ENCODE peak calls at places on chromosome 12, in six cellular contexts. R, G, A, T, P and C are unnamed samples.

GRCh38 chr12:89454080-89454848 is 70.3 kb downstream of the GALNT4 start:
- DNase-seq in A (no peak), R (no peak), P (no peak), G (no peak), T (no peak), C (no peak)

GRCh38 chr12:97903356-97903755 is 440.8 kb downstream of the RMST start:
- DNase-seq in P (no peak), G (no peak), T (no peak), A (no peak), R (no peak), C (no peak)

GRCh38 chr12:114655934-114656697 is 27.9 kb downstream of the TBX3 start:
- DNase-seq in A (no peak), R (peak), T (no peak), G (no peak), P (no peak), C (no peak)

GRCh38 chr12:126784328-126784921 is 1482.5 kb upstream of the TMEM132C start:
- DNase-seq in R (peak), G (no peak), T (no peak), A (peak), P (peak), C (no peak)

GRCh38 chr12:53287741-53288216 is 7.6 kb upstream of the PFDN5 start:
- DNase-seq in R (peak), T (peak), A (peak), G (peak), P (peak), C (peak)

GRCh38 chr12:96850676-96851075 is 56.4 kb upstream of the NEDD1 start:
- DNase-seq in A (no peak), T (no peak), G (no peak), P (no peak), R (no peak), C (no peak)

GRCh38 chr12:65902504-65902903 is 78.2 kb downstream of the HMGA2 start:
- DNase-seq in T (no peak), A (no peak), G (peak), P (no peak), R (no peak), C (no peak)

GRCh38 chr12:104155711-104156555 is 17.9 kb upstream of the NFYB start:
- DNase-seq in G (no peak), R (no peak), A (no peak), P (no peak), T (no peak), C (no peak)

GRCh38 chr12:116202940-116203339 is 74.6 kb downstream of the MED13L start:
- DNase-seq in P (no peak), T (no peak), R (no peak), A (no peak), G (no peak), C (no peak)

GRCh38 chr12:69154585-69155363 is 84.6 kb upstream of the CPSF6 start:
- DNase-seq in R (peak), A (peak), G (peak), P (peak), T (peak), C (peak)

GRCh38 chr12:49069507-49070346 is at the start of gene RHEBL1:
- DNase-seq in G (peak), P (peak), R (peak), T (peak), A (peak), C (peak)
- TF ChIP-seq POLR2A in G (no peak), P (peak), R (peak), T (peak), A (no peak), C (peak)

DNA sequence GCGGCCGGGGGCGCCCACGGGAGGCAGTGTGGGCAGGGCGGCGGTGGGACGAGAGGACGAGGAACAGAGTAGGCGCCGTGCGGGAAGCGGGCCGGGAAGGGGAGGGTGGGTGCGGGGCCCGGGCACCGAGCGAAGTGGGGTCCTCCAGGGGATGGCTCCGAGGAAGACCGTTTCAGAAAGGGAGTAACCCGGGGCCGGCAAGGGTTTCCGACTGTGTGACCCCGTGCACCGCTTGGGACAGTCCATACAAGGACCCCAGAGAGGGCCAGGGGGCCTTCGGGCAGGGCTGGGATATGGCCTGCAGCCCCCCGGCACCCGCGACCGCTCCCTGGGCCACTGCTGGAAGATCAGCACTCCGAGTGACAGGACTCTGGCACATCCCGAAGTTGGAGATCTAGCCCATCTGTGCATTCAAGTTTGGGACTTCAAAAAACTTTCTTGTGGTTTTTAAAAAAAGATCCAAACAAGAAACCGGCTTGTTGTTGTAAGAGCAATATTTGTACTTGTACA is 448 bp downstream of the TSPAN9 start:
- DNase-seq in R (no peak), A (peak), T (no peak), G (no peak), P (no peak), C (no peak)
- TF ChIP-seq TAF1 in R (no peak), A (no peak), T (no peak), G (no peak), P (no peak), C (no peak)

DNA sequence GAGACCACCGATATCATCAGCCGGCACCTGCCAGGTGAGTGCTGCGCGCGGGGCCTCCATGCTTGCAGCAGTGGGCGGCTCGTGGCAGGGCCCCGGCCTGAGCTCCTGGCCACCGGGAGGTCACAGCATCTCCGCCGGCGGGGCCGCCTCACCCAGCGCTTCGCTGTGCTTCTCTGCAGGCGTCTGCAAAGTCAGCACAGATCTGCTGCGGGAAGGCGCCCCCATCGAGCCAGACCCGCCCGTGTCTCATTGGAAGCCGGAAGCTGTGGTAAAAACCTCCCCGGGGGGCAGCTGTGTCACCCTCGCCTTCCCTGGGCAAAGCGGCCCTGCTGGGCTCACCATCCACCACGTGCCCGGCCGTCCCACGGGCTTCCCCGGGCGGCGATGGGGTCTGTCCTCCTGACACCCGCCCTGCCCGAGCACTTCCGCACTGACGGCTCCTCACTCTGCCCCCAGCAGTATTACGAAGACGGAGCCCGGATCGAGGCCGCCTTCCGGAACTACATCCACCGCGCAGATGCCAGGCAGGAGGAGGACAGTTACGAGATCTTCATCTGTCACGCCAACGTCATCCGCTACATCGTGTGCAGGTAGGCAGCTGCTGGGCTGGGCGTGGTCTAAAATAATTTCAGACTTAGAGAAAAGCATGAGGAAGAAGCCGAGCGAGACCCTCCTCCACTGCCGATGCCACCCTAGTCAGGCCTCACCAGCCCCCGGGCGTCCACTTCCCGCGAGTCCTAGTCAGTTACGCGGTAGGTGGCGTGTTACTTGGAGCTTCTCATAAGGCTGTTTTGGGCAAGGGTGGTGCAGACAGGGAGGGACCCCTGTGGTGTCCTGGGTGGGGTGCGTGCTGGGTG is 7.1 kb downstream of the PGAM5 start:
- DNase-seq in P (no peak), G (no peak), R (no peak), T (no peak), A (peak), C (no peak)
- TF ChIP-seq POLR2A in P (no peak), G (no peak), R (no peak), T (no peak), A (no peak), C (no peak)

DNA sequence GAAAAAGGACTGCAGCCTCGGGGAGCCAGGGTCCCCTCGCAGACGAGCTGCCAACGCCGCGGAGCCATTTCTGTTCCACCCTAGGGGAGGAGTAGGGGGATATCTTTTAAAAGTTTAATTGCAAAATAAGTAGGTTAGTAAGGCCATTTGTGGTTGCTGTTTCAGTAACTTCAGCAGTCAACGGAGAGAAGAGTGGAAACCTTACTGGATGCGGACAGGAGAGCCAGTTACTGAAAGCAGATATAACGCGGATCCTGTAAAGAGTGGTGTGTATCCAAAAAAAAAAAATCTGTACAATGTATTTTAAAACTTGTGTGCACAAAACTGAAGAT is 817 bp upstream of the BTG1 start:
- DNase-seq in G (no peak), T (no peak), A (no peak), R (no peak), P (no peak), C (no peak)
- TF ChIP-seq TAF1 in G (no peak), T (no peak), A (no peak), R (no peak), P (no peak), C (no peak)

GRCh38 chr12:91990525-91990924 is 155.1 kb downstream of the BTG1 start:
- DNase-seq in R (no peak), G (no peak), T (no peak), P (no peak), A (no peak), C (no peak)

GRCh38 chr12:91986084-91986483 is 159.6 kb downstream of the BTG1 start:
- DNase-seq in R (peak), A (no peak), G (no peak), P (no peak), T (no peak), C (no peak)

GRCh38 chr12:91988571-91988970 is 157.1 kb downstream of the BTG1 start:
- DNase-seq in R (no peak), T (no peak), P (peak), G (no peak), A (no peak), C (no peak)

GRCh38 chr12:91989143-91989542 is 156.5 kb downstream of the BTG1 start:
- DNase-seq in T (no peak), R (no peak), P (no peak), G (no peak), A (no peak), C (no peak)

GRCh38 chr12:91988076-91988475 is 157.6 kb downstream of the BTG1 start:
- DNase-seq in P (no peak), G (no peak), T (no peak), R (no peak), A (no peak), C (no peak)
- TF ChIP-seq POLR2A in P (no peak), G (no peak), T (no peak), R (no peak), A (no peak), C (no peak)

DNA sequence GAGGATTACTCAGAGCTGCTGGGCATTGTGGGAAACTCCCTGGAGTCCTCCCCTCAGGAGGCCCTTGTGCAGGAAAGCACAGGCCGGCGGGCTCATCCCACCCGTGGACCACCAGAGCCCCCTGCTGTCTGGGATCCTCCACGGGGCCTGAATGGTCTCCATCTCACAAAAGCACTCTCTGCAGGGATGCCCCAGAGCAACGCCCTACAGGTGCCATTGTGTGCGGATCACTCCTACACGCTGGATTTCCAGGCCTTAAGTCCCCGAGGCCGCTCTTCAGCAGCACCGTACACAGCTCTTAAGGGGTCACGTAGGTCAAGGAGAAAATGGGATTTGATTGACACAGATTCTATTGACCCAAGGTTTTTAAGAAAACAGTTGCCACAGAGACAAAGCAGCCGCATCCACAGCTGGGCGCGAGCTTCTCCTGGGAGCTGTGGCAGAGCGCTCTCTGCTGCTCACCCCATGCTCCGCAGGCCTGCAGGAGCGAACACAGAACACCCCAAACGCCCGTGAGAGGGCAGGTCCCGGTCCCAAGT is 36.7 kb upstream of the RIMBP2 start:
- DNase-seq in A (peak), R (no peak), P (no peak), T (no peak), G (no peak), C (no peak)
- TF ChIP-seq TAF1 in A (no peak), R (no peak), P (no peak), T (no peak), G (no peak), C (no peak)

DNA sequence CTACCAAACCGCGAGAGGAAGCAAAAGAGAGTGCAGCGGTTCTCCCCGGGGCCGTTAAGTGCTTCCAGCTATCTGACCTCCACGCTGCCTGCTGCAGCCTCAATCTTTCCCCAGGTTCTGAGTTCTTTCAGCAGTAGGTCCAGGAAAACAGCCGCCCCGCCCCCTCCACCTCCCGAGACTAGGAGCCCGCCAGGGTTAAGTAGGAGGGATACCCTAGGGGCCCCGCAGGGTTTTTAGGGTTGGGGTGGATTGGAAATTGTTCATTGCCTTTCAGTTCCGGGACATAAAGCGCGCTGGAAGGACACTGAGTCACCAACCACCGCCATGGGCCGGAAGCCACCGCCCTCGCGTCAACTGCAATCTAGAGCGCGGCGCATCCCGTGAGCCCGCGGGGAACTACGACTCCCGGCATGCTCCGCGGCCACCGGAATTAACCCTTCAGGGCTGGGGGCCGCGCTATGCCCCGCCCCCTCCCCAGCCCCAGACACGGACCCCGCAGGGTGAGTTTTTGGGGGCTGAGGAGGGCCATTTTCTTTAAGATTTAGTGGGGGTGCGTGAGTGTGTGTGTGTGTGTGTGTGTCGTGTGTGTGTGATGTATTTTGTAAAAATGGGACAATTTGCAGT is at the start of gene MYL6B:
- DNase-seq in R (peak), G (peak), P (peak), A (peak), T (peak), C (peak)
- TF ChIP-seq POLR2A in R (peak), G (peak), P (peak), A (peak), T (peak), C (peak)

GRCh38 chr12:117674763-117675162 is 294.0 kb downstream of the KSR2 start:
- DNase-seq in P (no peak), G (no peak), T (no peak), A (no peak), R (no peak), C (no peak)

GRCh38 chr12:117674313-117674712 is 294.5 kb downstream of the KSR2 start:
- DNase-seq in G (no peak), P (no peak), R (no peak), A (no peak), T (no peak), C (no peak)

GRCh38 chr12:117671734-117672133 is 297.1 kb downstream of the KSR2 start:
- DNase-seq in G (peak), A (peak), P (peak), T (no peak), R (peak), C (peak)
- TF ChIP-seq TAF1 in G (no peak), A (no peak), P (no peak), T (no peak), R (no peak), C (no peak)